ENCODE peak calls at places on chromosomes 4 and X, in nine cellular contexts. One of them, this sample, is unnamed.

GRCh38 chr4:57094482-57095223 is 15.5 kb downstream of the IGFBP7 start:
- DNase-seq in foreskin keratinocyte: peak
- DNase-seq in IMR-90: peak
- DNase-seq in pancreas: no peak
- DNase-seq in tibial nerve: no peak
- DNase-seq in MCF 10A: no peak
- DNase-seq in left ventricle myocardium inferior: no peak
- DNase-seq in CD4-positive, alpha-beta T cell: no peak
- DNase-seq in tibial artery: no peak
- DNase-seq in this sample: no peak

GRCh38 chr4:52572936-52573485 is 86.1 kb downstream of the USP46 start:
- DNase-seq in tibial artery: no peak
- DNase-seq in MCF 10A: peak
- DNase-seq in foreskin keratinocyte: peak
- DNase-seq in IMR-90: peak
- DNase-seq in CD4-positive, alpha-beta T cell: no peak
- DNase-seq in pancreas: no peak
- DNase-seq in left ventricle myocardium inferior: no peak
- DNase-seq in tibial nerve: no peak
- DNase-seq in this sample: no peak

GRCh38 chr4:38529189-38530115 is 134.5 kb upstream of the KLF3 start:
- DNase-seq in pancreas: peak
- DNase-seq in foreskin keratinocyte: no peak
- DNase-seq in IMR-90: no peak
- DNase-seq in left ventricle myocardium inferior: peak
- DNase-seq in tibial nerve: no peak
- DNase-seq in CD4-positive, alpha-beta T cell: peak
- DNase-seq in MCF 10A: no peak
- DNase-seq in tibial artery: no peak
- DNase-seq in this sample: no peak

GRCh38 chr4:137630252-137630651 is 98.0 kb upstream of the PCDH18 start:
- DNase-seq in pancreas: no peak
- DNase-seq in CD4-positive, alpha-beta T cell: no peak
- DNase-seq in IMR-90: no peak
- DNase-seq in tibial nerve: no peak
- DNase-seq in tibial artery: no peak
- DNase-seq in left ventricle myocardium inferior: no peak
- DNase-seq in MCF 10A: no peak
- DNase-seq in foreskin keratinocyte: no peak
- DNase-seq in this sample: no peak

GRCh38 chr4:966266-967112 is 6.9 kb downstream of the DGKQ start:
- DNase-seq in CD4-positive, alpha-beta T cell: no peak
- DNase-seq in left ventricle myocardium inferior: no peak
- DNase-seq in MCF 10A: no peak
- DNase-seq in tibial nerve: no peak
- DNase-seq in IMR-90: no peak
- DNase-seq in tibial artery: no peak
- DNase-seq in pancreas: no peak
- DNase-seq in foreskin keratinocyte: no peak
- DNase-seq in this sample: no peak

GRCh38 chrX:134572816-134573682 is 85.2 kb downstream of the PLAC1 start:
- DNase-seq in pancreas: no peak
- DNase-seq in MCF 10A: peak
- DNase-seq in IMR-90: peak
- DNase-seq in foreskin keratinocyte: peak
- DNase-seq in tibial nerve: no peak
- DNase-seq in tibial artery: no peak
- DNase-seq in CD4-positive, alpha-beta T cell: no peak
- DNase-seq in left ventricle myocardium inferior: no peak
- DNase-seq in this sample: no peak

GRCh38 chrX:23673108-23673507 is 5.8 kb downstream of the PRDX4 start:
- DNase-seq in CD4-positive, alpha-beta T cell: no peak
- DNase-seq in tibial nerve: no peak
- DNase-seq in IMR-90: no peak
- DNase-seq in MCF 10A: no peak
- DNase-seq in pancreas: no peak
- DNase-seq in tibial artery: no peak
- DNase-seq in left ventricle myocardium inferior: no peak
- DNase-seq in foreskin keratinocyte: no peak
- DNase-seq in this sample: no peak

GRCh38 chr4:11336435-11336834 is 92.3 kb downstream of the HS3ST1 start:
- DNase-seq in MCF 10A: no peak
- DNase-seq in left ventricle myocardium inferior: no peak
- DNase-seq in CD4-positive, alpha-beta T cell: no peak
- DNase-seq in tibial nerve: peak
- DNase-seq in IMR-90: no peak
- DNase-seq in pancreas: no peak
- DNase-seq in tibial artery: no peak
- DNase-seq in foreskin keratinocyte: no peak
- DNase-seq in this sample: no peak

GRCh38 chr4:170325599-170325998 is 235.8 kb upstream of the AADAT start:
- DNase-seq in left ventricle myocardium inferior: no peak
- DNase-seq in tibial nerve: no peak
- DNase-seq in IMR-90: no peak
- DNase-seq in tibial artery: no peak
- DNase-seq in MCF 10A: no peak
- DNase-seq in foreskin keratinocyte: no peak
- DNase-seq in CD4-positive, alpha-beta T cell: no peak
- DNase-seq in pancreas: no peak
- DNase-seq in this sample: no peak

GRCh38 chr4:126470862-126471261 is 1156.1 kb downstream of the FAT4 start:
- DNase-seq in CD4-positive, alpha-beta T cell: no peak
- DNase-seq in pancreas: no peak
- DNase-seq in IMR-90: peak
- DNase-seq in left ventricle myocardium inferior: no peak
- DNase-seq in tibial artery: no peak
- DNase-seq in tibial nerve: no peak
- DNase-seq in foreskin keratinocyte: peak
- DNase-seq in MCF 10A: no peak
- DNase-seq in this sample: no peak

GRCh38 chr4:154073107-154073817 is 284.4 kb upstream of the SFRP2 start:
- DNase-seq in foreskin keratinocyte: peak
- DNase-seq in IMR-90: no peak
- DNase-seq in pancreas: no peak
- DNase-seq in tibial nerve: no peak
- DNase-seq in MCF 10A: peak
- DNase-seq in tibial artery: no peak
- DNase-seq in left ventricle myocardium inferior: no peak
- DNase-seq in CD4-positive, alpha-beta T cell: no peak
- DNase-seq in this sample: no peak

GRCh38 chr4:47075919-47076318 is 44.6 kb downstream of the GABRB1 start:
- DNase-seq in tibial nerve: no peak
- DNase-seq in pancreas: no peak
- DNase-seq in MCF 10A: no peak
- DNase-seq in foreskin keratinocyte: peak
- DNase-seq in left ventricle myocardium inferior: no peak
- DNase-seq in IMR-90: no peak
- DNase-seq in tibial artery: no peak
- DNase-seq in CD4-positive, alpha-beta T cell: no peak
- DNase-seq in this sample: no peak

GRCh38 chr4:98094118-98094517 is 49.2 kb downstream of the STPG2 start:
- DNase-seq in CD4-positive, alpha-beta T cell: no peak
- DNase-seq in tibial nerve: no peak
- DNase-seq in left ventricle myocardium inferior: no peak
- DNase-seq in foreskin keratinocyte: peak
- DNase-seq in tibial artery: no peak
- DNase-seq in pancreas: no peak
- DNase-seq in MCF 10A: peak
- DNase-seq in IMR-90: no peak
- DNase-seq in this sample: no peak

GRCh38 chrX:136030357-136031225 is 45.4 kb downstream of the SLC9A6 start:
- DNase-seq in left ventricle myocardium inferior: peak
- DNase-seq in pancreas: no peak
- DNase-seq in foreskin keratinocyte: no peak
- DNase-seq in tibial artery: peak
- DNase-seq in IMR-90: peak
- DNase-seq in tibial nerve: peak
- DNase-seq in CD4-positive, alpha-beta T cell: no peak
- DNase-seq in MCF 10A: no peak
- DNase-seq in this sample: no peak

GRCh38 chr4:144670776-144671175 is 24.8 kb downstream of the HHIP start:
- DNase-seq in left ventricle myocardium inferior: no peak
- DNase-seq in tibial nerve: no peak
- DNase-seq in pancreas: no peak
- DNase-seq in tibial artery: no peak
- DNase-seq in CD4-positive, alpha-beta T cell: no peak
- DNase-seq in MCF 10A: no peak
- DNase-seq in foreskin keratinocyte: no peak
- DNase-seq in IMR-90: no peak
- DNase-seq in this sample: no peak

GRCh38 chr4:88964450-88964849 is 92.5 kb downstream of the FAM13A start:
- DNase-seq in pancreas: no peak
- DNase-seq in foreskin keratinocyte: peak
- DNase-seq in IMR-90: peak
- DNase-seq in MCF 10A: peak
- DNase-seq in CD4-positive, alpha-beta T cell: no peak
- DNase-seq in left ventricle myocardium inferior: no peak
- DNase-seq in tibial artery: no peak
- DNase-seq in tibial nerve: no peak
- DNase-seq in this sample: no peak

GRCh38 chr4:169774466-169775445 is 17.0 kb upstream of the HPF1 start:
- DNase-seq in foreskin keratinocyte: no peak
- DNase-seq in left ventricle myocardium inferior: no peak
- DNase-seq in tibial nerve: no peak
- DNase-seq in pancreas: peak
- DNase-seq in CD4-positive, alpha-beta T cell: no peak
- DNase-seq in IMR-90: no peak
- DNase-seq in tibial artery: no peak
- DNase-seq in MCF 10A: no peak
- DNase-seq in this sample: peak

GRCh38 chr4:151329217-151330007 is 4.0 kb upstream of the SH3D19 start:
- DNase-seq in left ventricle myocardium inferior: no peak
- DNase-seq in MCF 10A: no peak
- DNase-seq in pancreas: no peak
- DNase-seq in tibial artery: no peak
- DNase-seq in foreskin keratinocyte: peak
- DNase-seq in IMR-90: peak
- DNase-seq in CD4-positive, alpha-beta T cell: no peak
- DNase-seq in tibial nerve: no peak
- DNase-seq in this sample: no peak

GRCh38 chrX:111348363-111348927 is 63.5 kb downstream of the DCX start:
- DNase-seq in left ventricle myocardium inferior: no peak
- DNase-seq in pancreas: no peak
- DNase-seq in MCF 10A: no peak
- DNase-seq in CD4-positive, alpha-beta T cell: no peak
- DNase-seq in tibial nerve: no peak
- DNase-seq in tibial artery: no peak
- DNase-seq in IMR-90: no peak
- DNase-seq in foreskin keratinocyte: no peak
- DNase-seq in this sample: no peak

GRCh38 chrX:133674726-133675470 is 259.6 kb upstream of the GPC4 start:
- DNase-seq in CD4-positive, alpha-beta T cell: no peak
- DNase-seq in tibial nerve: no peak
- DNase-seq in left ventricle myocardium inferior: no peak
- DNase-seq in tibial artery: no peak
- DNase-seq in MCF 10A: no peak
- DNase-seq in IMR-90: no peak
- DNase-seq in foreskin keratinocyte: peak
- DNase-seq in pancreas: no peak
- DNase-seq in this sample: no peak

GRCh38 chr4:153676491-153676890 is 7.6 kb upstream of the TLR2 start:
- DNase-seq in IMR-90: peak
- DNase-seq in tibial nerve: no peak
- DNase-seq in tibial artery: no peak
- DNase-seq in pancreas: no peak
- DNase-seq in MCF 10A: peak
- DNase-seq in CD4-positive, alpha-beta T cell: no peak
- DNase-seq in foreskin keratinocyte: peak
- DNase-seq in left ventricle myocardium inferior: no peak
- DNase-seq in this sample: no peak

GRCh38 chr4:185112104-185112503 is 31.0 kb upstream of the SLC25A4 start:
- DNase-seq in CD4-positive, alpha-beta T cell: no peak
- DNase-seq in left ventricle myocardium inferior: no peak
- DNase-seq in tibial nerve: no peak
- DNase-seq in tibial artery: peak
- DNase-seq in MCF 10A: peak
- DNase-seq in IMR-90: peak
- DNase-seq in foreskin keratinocyte: peak
- DNase-seq in pancreas: peak
- DNase-seq in this sample: no peak

GRCh38 chr4:179583221-179583620 is 2141.0 kb upstream of the AGA start:
- DNase-seq in MCF 10A: no peak
- DNase-seq in IMR-90: no peak
- DNase-seq in pancreas: no peak
- DNase-seq in CD4-positive, alpha-beta T cell: no peak
- DNase-seq in tibial artery: no peak
- DNase-seq in left ventricle myocardium inferior: no peak
- DNase-seq in foreskin keratinocyte: no peak
- DNase-seq in tibial nerve: no peak
- DNase-seq in this sample: no peak

GRCh38 chr4:81919238-81919637 is 447.5 kb upstream of the RASGEF1B start:
- DNase-seq in pancreas: no peak
- DNase-seq in left ventricle myocardium inferior: no peak
- DNase-seq in tibial artery: no peak
- DNase-seq in foreskin keratinocyte: peak
- DNase-seq in IMR-90: peak
- DNase-seq in MCF 10A: peak
- DNase-seq in CD4-positive, alpha-beta T cell: no peak
- DNase-seq in tibial nerve: no peak
- DNase-seq in this sample: no peak
- TF ChIP-seq CTCF in pancreas: no peak
- TF ChIP-seq CTCF in left ventricle myocardium inferior: peak
- TF ChIP-seq CTCF in tibial artery: no peak
- TF ChIP-seq CTCF in foreskin keratinocyte: peak
- TF ChIP-seq CTCF in IMR-90: no peak
- TF ChIP-seq CTCF in MCF 10A: peak
- TF ChIP-seq CTCF in CD4-positive, alpha-beta T cell: no peak
- TF ChIP-seq CTCF in tibial nerve: peak
- TF ChIP-seq CTCF in this sample: no peak

GRCh38 chr4:26235500-26235899 is 85.3 kb upstream of the RBPJ start:
- DNase-seq in tibial nerve: peak
- DNase-seq in pancreas: peak
- DNase-seq in IMR-90: peak
- DNase-seq in tibial artery: peak
- DNase-seq in left ventricle myocardium inferior: peak
- DNase-seq in MCF 10A: peak
- DNase-seq in CD4-positive, alpha-beta T cell: no peak
- DNase-seq in foreskin keratinocyte: peak
- DNase-seq in this sample: no peak
- TF ChIP-seq CTCF in tibial nerve: no peak
- TF ChIP-seq CTCF in pancreas: no peak
- TF ChIP-seq CTCF in IMR-90: no peak
- TF ChIP-seq CTCF in tibial artery: no peak
- TF ChIP-seq CTCF in left ventricle myocardium inferior: peak
- TF ChIP-seq CTCF in MCF 10A: no peak
- TF ChIP-seq CTCF in CD4-positive, alpha-beta T cell: no peak
- TF ChIP-seq CTCF in foreskin keratinocyte: peak
- TF ChIP-seq CTCF in this sample: no peak

GRCh38 chrX:15493118-15494082 is at the start of gene PIR:
- DNase-seq in MCF 10A: peak
- DNase-seq in tibial nerve: peak
- DNase-seq in CD4-positive, alpha-beta T cell: no peak
- DNase-seq in tibial artery: peak
- DNase-seq in pancreas: peak
- DNase-seq in IMR-90: peak
- DNase-seq in foreskin keratinocyte: peak
- DNase-seq in left ventricle myocardium inferior: peak
- DNase-seq in this sample: peak
- TF ChIP-seq CTCF in MCF 10A: peak
- TF ChIP-seq CTCF in tibial nerve: peak
- TF ChIP-seq CTCF in CD4-positive, alpha-beta T cell: no peak
- TF ChIP-seq CTCF in tibial artery: no peak
- TF ChIP-seq CTCF in pancreas: no peak
- TF ChIP-seq CTCF in IMR-90: peak
- TF ChIP-seq CTCF in foreskin keratinocyte: peak
- TF ChIP-seq CTCF in left ventricle myocardium inferior: peak
- TF ChIP-seq CTCF in this sample: no peak

GRCh38 chr4:104352211-104352610 is 142.5 kb downstream of the CXXC4 start:
- DNase-seq in foreskin keratinocyte: no peak
- DNase-seq in left ventricle myocardium inferior: no peak
- DNase-seq in CD4-positive, alpha-beta T cell: no peak
- DNase-seq in tibial artery: no peak
- DNase-seq in tibial nerve: no peak
- DNase-seq in IMR-90: no peak
- DNase-seq in MCF 10A: no peak
- DNase-seq in pancreas: no peak
- DNase-seq in this sample: no peak
- TF ChIP-seq CTCF in foreskin keratinocyte: peak
- TF ChIP-seq CTCF in left ventricle myocardium inferior: no peak
- TF ChIP-seq CTCF in CD4-positive, alpha-beta T cell: no peak
- TF ChIP-seq CTCF in tibial artery: no peak
- TF ChIP-seq CTCF in tibial nerve: no peak
- TF ChIP-seq CTCF in IMR-90: no peak
- TF ChIP-seq CTCF in MCF 10A: no peak
- TF ChIP-seq CTCF in pancreas: no peak
- TF ChIP-seq CTCF in this sample: no peak